ENCODE peak calls at places on chromosomes 12 and 14, in four cellular contexts. One of them, this sample, is unnamed.

GRCh38 chr14:84785997-84786396 is 743.9 kb upstream of the FLRT2 start:
- DNase-seq in IMR-90: peak; percentile 4
- DNase-seq in mesenchymal stem cell: peak; percentile 31
- DNase-seq in H9: no peak
- DNase-seq in this sample: no peak

GRCh38 chr14:103356151-103356766 is 22.2 kb downstream of the EIF5 start:
- DNase-seq in IMR-90: no peak
- DNase-seq in mesenchymal stem cell: no peak
- DNase-seq in H9: no peak
- DNase-seq in this sample: no peak

GRCh38 chr12:51822956-51823355 is 25.6 kb downstream of the FIGNL2 start:
- DNase-seq in IMR-90: no peak
- DNase-seq in mesenchymal stem cell: no peak
- DNase-seq in H9: no peak
- DNase-seq in this sample: no peak

GRCh38 chr14:100578552-100578951 is 8.7 kb downstream of the BEGAIN start:
- DNase-seq in IMR-90: peak; percentile 22
- DNase-seq in mesenchymal stem cell: peak; percentile 7
- DNase-seq in H9: no peak
- DNase-seq in this sample: no peak

GRCh38 chr12:1281683-1282366 is 290.8 kb downstream of the ERC1 start:
- DNase-seq in IMR-90: peak; percentile 92
- DNase-seq in mesenchymal stem cell: peak; percentile 76
- DNase-seq in H9: no peak
- DNase-seq in this sample: no peak

GRCh38 chr12:14854586-14855163 is 11.3 kb upstream of the ART4 start:
- DNase-seq in IMR-90: peak; percentile 16
- DNase-seq in mesenchymal stem cell: peak; percentile 68
- DNase-seq in H9: no peak
- DNase-seq in this sample: no peak

GRCh38 chr14:104320611-104321086 is 182.3 kb downstream of the KIF26A start:
- DNase-seq in IMR-90: no peak
- DNase-seq in mesenchymal stem cell: no peak
- DNase-seq in H9: peak; percentile 21
- DNase-seq in this sample: no peak

GRCh38 chr14:90781344-90781761 is 34.9 kb downstream of the TTC7B start:
- DNase-seq in IMR-90: peak; percentile 71
- DNase-seq in mesenchymal stem cell: peak; percentile 58
- DNase-seq in H9: no peak
- DNase-seq in this sample: no peak

GRCh38 chr12:28709996-28710685 is 438.9 kb upstream of the FAR2 start:
- DNase-seq in IMR-90: peak; percentile 41
- DNase-seq in mesenchymal stem cell: peak; percentile 32
- DNase-seq in H9: no peak
- DNase-seq in this sample: no peak

GRCh38 chr14:28695109-28695508 is 71.5 kb upstream of the FOXG1 start:
- DNase-seq in IMR-90: no peak
- DNase-seq in mesenchymal stem cell: no peak
- DNase-seq in H9: no peak
- DNase-seq in this sample: no peak

GRCh38 chr12:3698218-3698974 is 54.5 kb downstream of the CRACR2A start:
- DNase-seq in IMR-90: peak; percentile 95
- DNase-seq in mesenchymal stem cell: peak; percentile 85
- DNase-seq in H9: no peak
- DNase-seq in this sample: no peak

GRCh38 chr14:49774111-49774510 is 6.2 kb downstream of the KLHDC2 start:
- DNase-seq in IMR-90: peak; percentile 40
- DNase-seq in mesenchymal stem cell: no peak
- DNase-seq in H9: no peak
- DNase-seq in this sample: no peak

GRCh38 chr12:48157889-48158370 is 615 bp upstream of the ASB8 start:
- DNase-seq in IMR-90: no peak
- DNase-seq in mesenchymal stem cell: no peak
- DNase-seq in H9: no peak
- DNase-seq in this sample: no peak

GRCh38 chr12:13947237-13947945 is 34.0 kb downstream of the GRIN2B start:
- DNase-seq in IMR-90: no peak
- DNase-seq in mesenchymal stem cell: no peak
- DNase-seq in H9: no peak
- DNase-seq in this sample: no peak

GRCh38 chr14:75469606-75470237 is 41.9 kb downstream of the JDP2 start:
- DNase-seq in IMR-90: no peak
- DNase-seq in mesenchymal stem cell: no peak
- DNase-seq in H9: no peak
- DNase-seq in this sample: no peak

GRCh38 chr14:78399316-78399889 is 229.2 kb downstream of the NRXN3 start:
- DNase-seq in IMR-90: no peak
- DNase-seq in mesenchymal stem cell: no peak
- DNase-seq in H9: no peak
- DNase-seq in this sample: peak; percentile 58

GRCh38 chr12:108989381-108989780 is 31.5 kb downstream of the SVOP start:
- DNase-seq in IMR-90: no peak
- DNase-seq in mesenchymal stem cell: no peak
- DNase-seq in H9: no peak
- DNase-seq in this sample: no peak

GRCh38 chr14:85533821-85534271 is 3.9 kb downstream of the FLRT2 start:
- DNase-seq in IMR-90: peak; percentile 15
- DNase-seq in mesenchymal stem cell: peak; percentile 46
- DNase-seq in H9: peak; percentile 53
- DNase-seq in this sample: no peak

GRCh38 chr14:104876251-104876699 is 11.2 kb downstream of the CEP170B start:
- DNase-seq in IMR-90: peak; percentile 16
- DNase-seq in mesenchymal stem cell: peak; percentile 39
- DNase-seq in H9: peak; percentile 83
- DNase-seq in this sample: no peak

GRCh38 chr14:106737025-106737424 is 1210.6 kb downstream of the TMEM121 start:
- DNase-seq in IMR-90: no peak
- DNase-seq in mesenchymal stem cell: no peak
- DNase-seq in H9: no peak
- DNase-seq in this sample: no peak

GRCh38 chr12:84572186-84572585 is 340.4 kb downstream of the SLC6A15 start:
- DNase-seq in IMR-90: no peak
- DNase-seq in mesenchymal stem cell: no peak
- DNase-seq in H9: no peak
- DNase-seq in this sample: no peak

GRCh38 chr12:103830730-103831320 is 10.2 kb downstream of the NT5DC3 start:
- DNase-seq in IMR-90: no peak
- DNase-seq in mesenchymal stem cell: no peak
- DNase-seq in H9: no peak
- DNase-seq in this sample: no peak

GRCh38 chr12:56221233-56221756 is 427 bp downstream of the RNF41 start:
- DNase-seq in IMR-90: peak; percentile 73
- DNase-seq in mesenchymal stem cell: peak; percentile 82
- DNase-seq in H9: peak; percentile 64
- DNase-seq in this sample: peak; percentile 65

GRCh38 chr14:71354801-71355200 is 447.5 kb downstream of the PCNX1 start:
- DNase-seq in IMR-90: peak; percentile 33
- DNase-seq in mesenchymal stem cell: no peak
- DNase-seq in H9: no peak
- DNase-seq in this sample: peak; percentile 8

GRCh38 chr12:116319851-116320621 is 42.5 kb upstream of the MED13L start:
- DNase-seq in IMR-90: peak; percentile 96
- DNase-seq in mesenchymal stem cell: peak; percentile 91
- DNase-seq in H9: no peak
- DNase-seq in this sample: no peak

GRCh38 chr12:84159245-84159644 is 753.4 kb downstream of the SLC6A15 start:
- DNase-seq in IMR-90: peak; percentile 64
- DNase-seq in mesenchymal stem cell: peak; percentile 12
- DNase-seq in H9: no peak
- DNase-seq in this sample: no peak

GRCh38 chr12:126233625-126234024 is 1168.4 kb downstream of the AACS start:
- DNase-seq in IMR-90: no peak
- DNase-seq in mesenchymal stem cell: no peak
- DNase-seq in H9: peak; percentile 41
- DNase-seq in this sample: no peak

GRCh38 chr12:108704527-108704926 is 26.8 kb downstream of the CORO1C start:
- DNase-seq in IMR-90: no peak
- DNase-seq in mesenchymal stem cell: no peak
- DNase-seq in H9: no peak
- DNase-seq in this sample: no peak

GRCh38 chr14:21535545-21536394 is 9.6 kb upstream of the SALL2 start:
- DNase-seq in IMR-90: no peak
- DNase-seq in mesenchymal stem cell: no peak
- DNase-seq in H9: no peak
- DNase-seq in this sample: no peak

GRCh38 chr12:58847876-58848600 is 72.3 kb downstream of the LRIG3 start:
- DNase-seq in IMR-90: no peak
- DNase-seq in mesenchymal stem cell: no peak
- DNase-seq in H9: no peak
- DNase-seq in this sample: no peak

DNA sequence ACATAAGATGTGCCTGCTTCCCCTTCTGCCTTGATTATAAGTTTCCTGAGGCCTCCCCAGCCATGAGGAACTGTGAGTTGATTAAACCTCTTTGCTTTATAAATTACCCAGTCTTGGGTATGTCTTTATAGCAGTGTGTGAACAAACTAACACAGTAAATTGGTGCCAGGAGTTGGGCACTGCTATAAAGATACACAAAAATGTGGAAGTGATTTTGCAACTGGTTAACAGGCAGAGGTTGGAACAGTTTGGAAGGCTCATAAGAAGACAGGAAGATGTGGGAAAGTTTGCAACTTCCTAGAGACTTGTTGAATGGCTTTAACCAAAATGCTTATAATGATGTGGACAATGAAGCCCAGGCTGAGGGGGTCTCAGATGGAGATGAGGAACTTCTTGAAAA is 264.1 kb downstream of the DACT1 start:
- DNase-seq in IMR-90: no peak
- DNase-seq in mesenchymal stem cell: no peak
- DNase-seq in H9: no peak
- DNase-seq in this sample: no peak
- H3K14ac ChIP-seq in IMR-90: no peak overlapping the region
- H3K14ac ChIP-seq in mesenchymal stem cell: no peak overlapping the region
- H3K14ac ChIP-seq in H9: no peak overlapping the region
- H3K14ac ChIP-seq in this sample: no peak overlapping the region

GRCh38 chr14:64705406-64706118 is 1.3 kb downstream of the PLEKHG3 start:
- DNase-seq in IMR-90: no peak
- DNase-seq in mesenchymal stem cell: peak; percentile 67
- DNase-seq in H9: no peak
- DNase-seq in this sample: no peak
- H3K14ac ChIP-seq in IMR-90: peak overlapping the region; percentile 11
- H3K14ac ChIP-seq in mesenchymal stem cell: no peak overlapping the region
- H3K14ac ChIP-seq in H9: no peak overlapping the region
- H3K14ac ChIP-seq in this sample: no peak overlapping the region

DNA sequence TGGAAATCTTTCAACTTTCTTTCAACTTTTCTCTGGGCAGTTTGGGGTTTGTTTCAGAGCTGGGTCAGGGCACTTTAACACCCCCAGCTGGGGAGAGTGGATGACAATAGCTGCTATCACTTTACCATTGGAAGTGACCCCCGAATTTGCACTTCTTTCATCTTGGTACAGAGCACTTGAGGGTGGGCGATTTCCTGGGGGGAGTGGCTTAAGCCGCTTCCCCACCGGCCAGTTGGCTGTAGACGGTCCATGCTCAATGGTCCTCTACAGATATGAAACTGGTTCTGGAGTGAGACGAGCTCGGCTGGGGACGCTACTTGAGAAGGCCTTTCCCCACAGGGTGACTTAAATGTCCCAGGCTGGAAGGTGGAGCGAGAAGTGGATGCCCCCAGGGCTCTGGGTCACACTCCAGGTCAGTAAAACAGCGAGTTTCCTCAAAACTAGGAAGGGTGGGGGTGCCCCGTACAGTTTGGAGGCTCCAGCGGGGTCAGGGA is at the start of gene VRTN:
- DNase-seq in IMR-90: no peak
- DNase-seq in mesenchymal stem cell: no peak
- DNase-seq in H9: peak; percentile 66
- DNase-seq in this sample: no peak
- H3K14ac ChIP-seq in IMR-90: no peak within 1 kb of the TSS
- H3K14ac ChIP-seq in mesenchymal stem cell: peak within 1 kb of the TSS; percentile 41
- H3K14ac ChIP-seq in H9: peak within 1 kb of the TSS; percentile 76
- H3K14ac ChIP-seq in this sample: peak within 1 kb of the TSS; percentile 56

DNA sequence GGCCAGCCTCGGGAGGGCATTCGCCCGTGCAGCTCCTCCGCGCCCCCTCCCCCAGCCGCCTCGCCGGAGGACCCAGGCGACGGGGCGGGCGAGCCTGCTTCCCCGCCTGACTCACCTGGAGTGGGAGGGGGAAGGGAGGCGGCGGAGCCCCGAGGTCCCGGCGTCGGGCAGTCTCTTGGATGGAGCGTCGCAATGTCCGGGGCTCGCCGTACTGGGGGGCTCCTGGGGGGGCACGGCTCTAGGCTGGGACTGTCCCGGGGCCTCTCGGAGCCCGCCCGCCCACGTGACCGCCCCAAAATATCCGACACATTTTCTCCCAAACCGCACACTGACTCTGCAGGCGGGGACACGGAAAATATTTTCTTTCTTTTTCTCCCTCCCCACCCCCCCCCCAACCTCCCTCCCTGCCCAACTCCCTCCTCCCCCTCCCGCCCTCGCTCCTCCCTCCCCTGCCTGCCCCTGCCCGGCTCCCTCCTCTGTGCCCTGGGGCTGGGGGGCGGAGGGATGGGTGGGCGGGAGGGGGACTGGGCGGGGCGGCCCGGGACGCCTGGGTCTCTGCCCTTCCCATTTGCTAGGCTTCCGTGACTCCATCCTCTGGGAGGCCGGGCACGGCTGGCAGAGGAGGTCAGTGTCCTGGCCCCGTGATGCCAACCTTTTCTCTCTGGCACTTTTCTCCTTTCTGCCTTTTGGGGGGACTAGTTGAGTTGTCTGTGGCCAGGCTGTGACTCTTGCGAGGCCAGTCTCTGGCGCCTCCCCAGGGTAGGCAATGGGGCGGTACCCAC is at the start of gene RARG:
- DNase-seq in IMR-90: no peak
- DNase-seq in mesenchymal stem cell: peak; percentile 51
- DNase-seq in H9: peak; percentile 79
- DNase-seq in this sample: no peak
- H3K14ac ChIP-seq in IMR-90: peak within 1 kb of the TSS; percentile 97
- H3K14ac ChIP-seq in mesenchymal stem cell: peak within 1 kb of the TSS; percentile 80
- H3K14ac ChIP-seq in H9: no peak within 1 kb of the TSS
- H3K14ac ChIP-seq in this sample: peak within 1 kb of the TSS; percentile 76

GRCh38 chr12:6335451-6336078 is 6.3 kb downstream of the TNFRSF1A start:
- DNase-seq in IMR-90: peak; percentile 88
- DNase-seq in mesenchymal stem cell: peak; percentile 94
- DNase-seq in H9: peak; percentile 79
- DNase-seq in this sample: no peak
- H3K14ac ChIP-seq in IMR-90: peak overlapping the region; percentile 98
- H3K14ac ChIP-seq in mesenchymal stem cell: peak overlapping the region; percentile 80
- H3K14ac ChIP-seq in H9: peak overlapping the region; percentile 81
- H3K14ac ChIP-seq in this sample: no peak overlapping the region

DNA sequence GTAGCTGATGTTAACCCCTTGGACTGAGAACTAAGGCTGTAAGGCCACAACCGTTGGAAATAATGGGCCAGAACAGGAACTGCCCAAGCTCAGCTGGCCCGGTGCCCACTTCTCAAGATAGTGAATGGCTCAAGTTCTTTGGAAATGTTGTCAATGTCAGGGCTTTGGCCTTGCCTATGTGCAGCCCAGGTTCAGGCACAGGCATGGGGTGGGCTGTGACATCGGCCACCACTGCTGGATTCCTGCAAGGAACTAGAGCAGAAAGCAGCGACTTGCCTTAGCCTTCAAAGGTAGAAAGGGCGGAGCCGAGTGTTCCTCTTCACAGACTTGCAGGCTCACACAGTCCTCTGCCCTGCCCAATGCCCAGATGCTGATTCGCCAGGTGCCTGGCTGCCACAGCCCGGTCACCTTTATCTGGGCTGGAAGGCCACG is 291.2 kb downstream of the ZFP36L1 start:
- DNase-seq in IMR-90: no peak
- DNase-seq in mesenchymal stem cell: no peak
- DNase-seq in H9: no peak
- DNase-seq in this sample: no peak
- H3K14ac ChIP-seq in IMR-90: no peak overlapping the region
- H3K14ac ChIP-seq in mesenchymal stem cell: peak overlapping the region; percentile 21
- H3K14ac ChIP-seq in H9: no peak overlapping the region
- H3K14ac ChIP-seq in this sample: no peak overlapping the region

This sample was measured in neuronal stem cell.